ENCODE peak calls at places on chromosomes 16 and 17, in seven cellular contexts. B is choroid plexus epithelial cell, Z is WTC11, M is fibroblast of the aortic adventitia, X is heart right ventricle, G is mucosa of descending colon, I is heart left ventricle. H is an unnamed sample.

GRCh38 chr17:73634629-73635028 is 9.6 kb downstream of the SDK2 start:
- DNase-seq in B (no peak), Z (no peak), M (no peak), X (no peak), G (no peak), I (no peak), H (no peak)

GRCh38 chr17:61736438-61736837 is 126.9 kb downstream of the BRIP1 start:
- DNase-seq in B (no peak), Z (no peak), M (no peak), X (no peak), G (no peak), I (no peak), H (no peak)

GRCh38 chr17:8857919-8858318 is 9.6 kb downstream of the PIK3R6 start:
- DNase-seq in B (peak), Z (no peak), M (peak), X (no peak), G (no peak), I (peak), H (no peak)

GRCh38 chr17:77736207-77736600 is 222.3 kb upstream of the TNRC6C start:
- DNase-seq in B (no peak), Z (no peak), M (no peak), X (no peak), G (no peak), I (peak), H (peak)

GRCh38 chr17:67829331-67829730 is 4.0 kb downstream of the BPTF start:
- DNase-seq in B (no peak), Z (no peak), M (no peak), X (no peak), G (no peak), I (no peak), H (no peak)

GRCh38 chr16:7355758-7356157 is 23.1 kb downstream of the RBFOX1 start:
- DNase-seq in B (no peak), Z (no peak), M (no peak), X (no peak), G (no peak), I (no peak), H (no peak)

GRCh38 chr17:75676461-75676860 is 9.3 kb downstream of the SAP30BP start:
- DNase-seq in B (no peak), Z (no peak), M (no peak), X (no peak), G (no peak), I (no peak), H (no peak)

GRCh38 chr17:40111221-40112128 is 10.3 kb upstream of the MSL1 start:
- DNase-seq in B (peak), Z (peak), M (peak), X (peak), G (peak), I (peak), H (no peak)

GRCh38 chr16:71259086-71259485 is 28.6 kb upstream of the HYDIN start:
- DNase-seq in B (no peak), Z (no peak), M (no peak), X (no peak), G (no peak), I (no peak), H (no peak)

GRCh38 chr16:180101-180920 is at the start of gene HBQ1:
- DNase-seq in B (peak), Z (peak), M (no peak), X (peak), G (peak), I (no peak), H (peak)

GRCh38 chr16:26078971-26079370 is 387.2 kb downstream of the HS3ST4 start:
- DNase-seq in B (no peak), Z (no peak), M (no peak), X (no peak), G (no peak), I (no peak), H (no peak)

GRCh38 chr17:37787055-37787720 is 42.3 kb upstream of the HNF1B start:
- DNase-seq in B (no peak), Z (no peak), M (peak), X (peak), G (peak), I (peak), H (no peak)

GRCh38 chr17:49063652-49064051 is 66.5 kb downstream of the IGF2BP1 start:
- DNase-seq in B (peak), Z (no peak), M (peak), X (no peak), G (peak), I (no peak), H (no peak)

GRCh38 chr17:76461765-76462555 is 5.4 kb upstream of the AANAT start:
- DNase-seq in B (no peak), Z (no peak), M (peak), X (no peak), G (no peak), I (no peak), H (no peak)

GRCh38 chr17:20074489-20074888 is 65.3 kb downstream of the SPECC1 start:
- DNase-seq in B (no peak), Z (no peak), M (no peak), X (no peak), G (no peak), I (no peak), H (no peak)

GRCh38 chr16:4341250-4341649 is 9.9 kb downstream of the PAM16 start:
- DNase-seq in B (no peak), Z (no peak), M (no peak), X (no peak), G (no peak), I (no peak), H (no peak)

GRCh38 chr17:33750943-33751701 is 458.0 kb upstream of the ASIC2 start:
- DNase-seq in B (peak), Z (peak), M (peak), X (peak), G (peak), I (peak), H (peak)

GRCh38 chr17:51035436-51035835 is 85.2 kb downstream of the SPAG9 start:
- DNase-seq in B (peak), Z (no peak), M (peak), X (no peak), G (no peak), I (no peak), H (no peak)

GRCh38 chr16:57906385-57907316 is 64.3 kb downstream of the CNGB1 start:
- DNase-seq in B (no peak), Z (peak), M (no peak), X (peak), G (peak), I (no peak), H (no peak)

GRCh38 chr17:66200685-66201092 is 8.8 kb upstream of the CEP112 start:
- DNase-seq in B (peak), Z (peak), M (peak), X (no peak), G (peak), I (peak), H (no peak)
- TF ChIP-seq CTCF in B (peak), Z (peak), M (peak), X (peak), G (no peak), I (peak), H (peak)

GRCh38 chr17:28718317-28718672 is 627 bp upstream of the RAB34 start:
- DNase-seq in B (no peak), Z (no peak), M (peak), X (no peak), G (no peak), I (no peak), H (no peak)

GRCh38 chr17:28718990-28719433 is 773 bp upstream of the RPL23A start:
- DNase-seq in B (no peak), Z (no peak), M (no peak), X (no peak), G (no peak), I (no peak), H (no peak)

GRCh38 chr17:28715217-28715616 is 2.5 kb downstream of the RAB34 start:
- DNase-seq in B (no peak), Z (no peak), M (no peak), X (no peak), G (no peak), I (no peak), H (no peak)

GRCh38 chr17:28716740-28717577 is 709 bp downstream of the RAB34 start:
- DNase-seq in B (peak), Z (peak), M (peak), X (peak), G (no peak), I (peak), H (no peak)

DNA sequence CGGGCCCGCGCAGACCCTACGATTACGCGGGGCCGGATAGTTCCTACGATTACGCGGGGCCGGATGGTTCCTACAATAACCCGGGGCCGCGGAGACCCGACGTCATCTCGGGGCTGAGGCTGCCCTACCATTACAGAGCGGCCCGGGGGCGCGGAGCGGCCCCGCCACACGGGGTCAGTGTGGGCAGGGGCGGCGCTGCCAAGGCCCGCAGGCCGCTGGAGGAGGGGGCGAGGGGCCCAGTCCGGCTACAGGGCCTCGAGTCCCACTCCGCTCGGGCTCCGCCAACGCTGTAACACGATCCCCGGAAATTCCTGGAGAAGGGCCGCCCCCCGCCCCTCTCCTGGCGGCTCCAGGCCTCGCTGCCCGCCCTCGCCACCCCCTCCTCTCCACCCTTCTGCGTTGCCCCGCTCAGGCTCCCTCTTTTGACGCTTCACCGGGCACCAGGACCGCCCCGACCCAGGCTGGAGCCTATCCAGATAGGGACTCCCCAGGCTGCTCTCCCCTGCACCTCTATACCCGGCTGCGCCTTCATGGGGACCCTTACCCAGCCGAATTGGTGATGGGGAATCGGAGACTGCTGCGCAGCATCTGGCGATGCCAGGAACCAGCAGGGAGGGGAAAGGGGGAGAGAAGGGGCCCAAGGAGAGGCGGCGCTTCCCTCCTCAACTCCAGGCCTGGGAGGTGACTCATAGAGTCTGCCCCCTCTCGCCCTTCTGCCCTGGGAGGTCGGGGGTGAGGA is at the start of gene RAB34:
- DNase-seq in B (peak), Z (peak), M (peak), X (peak), G (peak), I (peak), H (peak)
- TF ChIP-seq CTCF in B (no peak), Z (no peak), M (peak), X (peak), G (no peak), I (no peak), H (peak)

GRCh38 chr17:36703860-36704266 is 102.5 kb downstream of the MRM1 start:
- DNase-seq in B (peak), Z (peak), M (peak), X (peak), G (peak), I (no peak), H (peak)
- TF ChIP-seq CTCF in B (no peak), Z (no peak), M (no peak), X (no peak), G (no peak), I (no peak), H (no peak)

GRCh38 chr17:54749157-54749556 is 151.5 kb upstream of the TOM1L1 start:
- DNase-seq in B (no peak), Z (peak), M (no peak), X (no peak), G (no peak), I (no peak), H (no peak)

DNA sequence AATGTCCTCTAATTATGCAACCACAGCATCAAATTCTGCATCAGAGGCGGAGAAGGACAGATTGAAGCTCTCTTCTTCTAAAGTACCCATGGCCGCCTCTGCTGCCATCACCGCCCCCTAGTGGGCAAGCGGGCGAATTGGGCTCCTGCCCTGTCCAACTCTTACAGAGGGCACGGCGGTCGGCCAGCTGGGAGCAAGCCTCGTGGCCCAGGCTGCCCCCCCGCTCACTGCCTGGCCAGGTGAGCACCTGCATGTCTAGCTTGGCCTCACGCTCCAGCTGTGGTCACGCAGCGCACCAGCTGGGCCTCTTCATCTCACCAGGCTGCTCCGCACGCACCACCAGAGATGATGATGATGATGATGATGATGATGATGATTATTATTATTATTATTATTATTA is 146.1 kb upstream of the TOM1L1 start:
- DNase-seq in B (no peak), Z (peak), M (no peak), X (no peak), G (no peak), I (no peak), H (no peak)
- TF ChIP-seq CTCF in B (no peak), Z (peak), M (no peak), X (no peak), G (no peak), I (no peak), H (no peak)

H was measured in type B pancreatic cell.